ENCODE peak calls at places on chromosome 22, in seven cellular contexts. B, G, O, W, V, M and R are unnamed samples. For H3K4me1, the result is how much of the 10 kb centered on the place peaks cover.

GRCh38 chr22:25080855-25081254 is 118.8 kb upstream of the CRYBB3 start:
- DNase-seq in B (no peak), G (no peak), O (no peak), W (no peak), V (no peak), M (no peak), R (no peak)

GRCh38 chr22:24067587-24068376 is 56.7 kb downstream of the CABIN1 start:
- DNase-seq in B (no peak), G (no peak), O (no peak), W (no peak), V (no peak), M (no peak), R (peak)

GRCh38 chr22:43126506-43127165 is 16.1 kb downstream of the BIK start:
- DNase-seq in B (peak), G (no peak), O (no peak), W (no peak), V (no peak), M (peak), R (no peak)

GRCh38 chr22:49170053-49170452 is 657.6 kb downstream of the BRD1 start:
- DNase-seq in B (no peak), G (no peak), O (no peak), W (no peak), V (no peak), M (no peak), R (no peak)

GRCh38 chr22:42910221-42910942 is 53.3 kb upstream of the ARFGAP3 start:
- DNase-seq in B (no peak), G (peak), O (no peak), W (no peak), V (no peak), M (no peak), R (peak)

GRCh38 chr22:27880778-27881394 is 38.2 kb downstream of the PITPNB start:
- DNase-seq in B (peak), G (no peak), O (peak), W (no peak), V (peak), M (peak), R (no peak)

GRCh38 chr22:32752868-32753520 is 48.5 kb upstream of the TIMP3 start:
- DNase-seq in B (no peak), G (peak), O (no peak), W (peak), V (no peak), M (no peak), R (peak)

GRCh38 chr22:44133901-44134511 is 46.7 kb upstream of the PARVG start:
- DNase-seq in B (no peak), G (no peak), O (no peak), W (no peak), V (no peak), M (no peak), R (no peak)

GRCh38 chr22:24466831-24467249 is 28.3 kb upstream of the UPB1 start:
- DNase-seq in B (peak), G (peak), O (peak), W (peak), V (peak), M (no peak), R (no peak)

GRCh38 chr22:49303061-49303735 is 524.5 kb downstream of the BRD1 start:
- DNase-seq in B (no peak), G (no peak), O (no peak), W (no peak), V (no peak), M (no peak), R (no peak)

GRCh38 chr22:35630891-35631290 is 13.8 kb upstream of the MB start:
- DNase-seq in B (no peak), G (no peak), O (no peak), W (no peak), V (no peak), M (no peak), R (no peak)

GRCh38 chr22:30310881-30311771 is 15.6 kb downstream of the TBC1D10A start:
- DNase-seq in B (no peak), G (peak), O (peak), W (peak), V (peak), M (no peak), R (peak)

GRCh38 chr22:27794244-27794643 is 7.3 kb downstream of the MN1 start:
- DNase-seq in B (no peak), G (peak), O (no peak), W (no peak), V (no peak), M (no peak), R (no peak)

GRCh38 chr22:23060612-23061400 is 9.5 kb upstream of the GNAZ start:
- DNase-seq in B (no peak), G (no peak), O (peak), W (no peak), V (no peak), M (no peak), R (no peak)

GRCh38 chr22:27613099-27614089 is 188.2 kb downstream of the MN1 start:
- DNase-seq in B (no peak), G (no peak), O (no peak), W (no peak), V (no peak), M (no peak), R (no peak)

GRCh38 chr22:48888466-48889208 is 939.0 kb downstream of the BRD1 start:
- DNase-seq in B (no peak), G (peak), O (no peak), W (no peak), V (no peak), M (no peak), R (no peak)

GRCh38 chr22:43845981-43846380 is 16.3 kb downstream of the SULT4A1 start:
- DNase-seq in B (no peak), G (no peak), O (no peak), W (no peak), V (peak), M (no peak), R (no peak)

GRCh38 chr22:23399367-23400285 is 180.5 kb downstream of the IGLL1 start:
- DNase-seq in B (no peak), G (no peak), O (no peak), W (no peak), V (peak), M (no peak), R (no peak)

GRCh38 chr22:31923166-31923565 is 21.2 kb upstream of the YWHAH start:
- DNase-seq in B (no peak), G (peak), O (peak), W (no peak), V (no peak), M (no peak), R (peak)

GRCh38 chr22:44383071-44383575 is 70.4 kb upstream of the SHISAL1 start:
- DNase-seq in B (no peak), G (peak), O (no peak), W (no peak), V (peak), M (no peak), R (no peak)

GRCh38 chr22:22812031-22812905 is 75.3 kb upstream of the IGLL5 start:
- DNase-seq in B (no peak), G (no peak), O (no peak), W (no peak), V (no peak), M (no peak), R (no peak)

DNA sequence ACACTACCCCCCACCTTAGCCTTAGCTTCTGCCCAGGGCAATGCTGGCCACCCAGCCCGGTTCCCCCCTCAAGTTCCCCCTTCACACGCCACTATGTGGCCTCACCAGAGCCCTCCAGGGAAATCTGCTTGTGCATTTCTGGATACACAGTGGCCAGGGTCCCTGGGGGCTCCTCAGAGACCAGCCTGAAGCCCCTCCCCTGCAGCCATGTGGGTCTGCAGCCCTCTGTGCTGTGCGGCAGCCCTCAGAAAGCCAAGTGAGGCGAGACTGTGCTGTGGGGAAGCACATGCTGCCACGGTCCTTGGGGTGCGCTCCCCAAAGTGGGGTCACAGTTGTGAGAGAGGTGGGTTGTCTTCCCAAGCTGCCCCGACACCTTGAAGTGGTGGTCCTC is 2.1 kb upstream of the PLXNB2 start:
- DNase-seq in B (no peak), G (no peak), O (no peak), W (no peak), V (peak), M (no peak), R (no peak)
- H3K27ac ChIP-seq in B (no peak), G (peak), O (peak), W (peak), V (peak), M (no peak), R (no peak)

DNA sequence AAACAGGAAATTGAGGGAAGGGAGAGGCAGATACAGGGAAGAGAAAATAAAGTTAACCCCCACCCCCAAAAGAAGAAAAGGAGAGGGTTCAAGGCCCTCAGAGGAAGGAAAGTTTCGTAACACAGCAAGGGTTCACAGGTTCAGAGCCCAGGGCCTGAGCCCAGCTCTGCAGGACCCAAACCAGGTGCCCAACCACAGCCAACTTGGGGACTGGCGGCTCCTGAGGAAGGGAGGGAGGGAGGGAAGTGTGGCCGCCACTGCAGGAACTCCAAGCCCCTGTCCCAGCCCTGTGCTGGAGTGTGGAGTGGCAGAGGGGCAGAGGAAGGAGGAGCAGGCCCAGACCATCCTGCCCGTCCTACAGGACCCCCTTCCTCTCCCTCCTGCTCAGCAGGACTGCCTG is 59.2 kb downstream of the ELFN2 start:
- DNase-seq in B (no peak), G (no peak), O (no peak), W (no peak), V (no peak), M (no peak), R (no peak)
- H3K4me1 ChIP-seq in B (under half), G (under half), O (under half), W (under half), V (under half), M (under half), R (under half)

GRCh38 chr22:39253427-39254070 is 8.8 kb upstream of the PDGFB start:
- DNase-seq in B (peak), G (peak), O (peak), W (peak), V (peak), M (peak), R (peak)

GRCh38 chr22:39256186-39256552 is 11.4 kb upstream of the PDGFB start:
- DNase-seq in B (no peak), G (no peak), O (no peak), W (no peak), V (no peak), M (no peak), R (no peak)

GRCh38 chr22:39255449-39256185 is 10.8 kb upstream of the PDGFB start:
- DNase-seq in B (no peak), G (no peak), O (peak), W (no peak), V (no peak), M (no peak), R (no peak)

GRCh38 chr22:39254122-39254521 is 9.3 kb upstream of the PDGFB start:
- DNase-seq in B (no peak), G (no peak), O (no peak), W (no peak), V (no peak), M (no peak), R (peak)

GRCh38 chr22:39254789-39255298 is 10.1 kb upstream of the PDGFB start:
- DNase-seq in B (peak), G (peak), O (peak), W (no peak), V (no peak), M (no peak), R (peak)
- TF ChIP-seq POLR2A in B (no peak), G (no peak), O (no peak), W (no peak), V (no peak), M (no peak), R (peak)

GRCh38 chr22:45934659-45935341 is 42.2 kb downstream of the WNT7B start:
- DNase-seq in B (peak), G (no peak), O (peak), W (peak), V (no peak), M (no peak), R (no peak)
- H3K27ac ChIP-seq in B (peak), G (no peak), O (no peak), W (no peak), V (no peak), M (no peak), R (no peak)

GRCh38 chr22:46577361-46578249 is 40.2 kb upstream of the CELSR1 start:
- DNase-seq in B (no peak), G (peak), O (peak), W (no peak), V (peak), M (peak), R (peak)
- H3K4me1 ChIP-seq in B (under half), G (half or more), O (under half), W (under half), V (under half), M (under half), R (half or more)

DNA sequence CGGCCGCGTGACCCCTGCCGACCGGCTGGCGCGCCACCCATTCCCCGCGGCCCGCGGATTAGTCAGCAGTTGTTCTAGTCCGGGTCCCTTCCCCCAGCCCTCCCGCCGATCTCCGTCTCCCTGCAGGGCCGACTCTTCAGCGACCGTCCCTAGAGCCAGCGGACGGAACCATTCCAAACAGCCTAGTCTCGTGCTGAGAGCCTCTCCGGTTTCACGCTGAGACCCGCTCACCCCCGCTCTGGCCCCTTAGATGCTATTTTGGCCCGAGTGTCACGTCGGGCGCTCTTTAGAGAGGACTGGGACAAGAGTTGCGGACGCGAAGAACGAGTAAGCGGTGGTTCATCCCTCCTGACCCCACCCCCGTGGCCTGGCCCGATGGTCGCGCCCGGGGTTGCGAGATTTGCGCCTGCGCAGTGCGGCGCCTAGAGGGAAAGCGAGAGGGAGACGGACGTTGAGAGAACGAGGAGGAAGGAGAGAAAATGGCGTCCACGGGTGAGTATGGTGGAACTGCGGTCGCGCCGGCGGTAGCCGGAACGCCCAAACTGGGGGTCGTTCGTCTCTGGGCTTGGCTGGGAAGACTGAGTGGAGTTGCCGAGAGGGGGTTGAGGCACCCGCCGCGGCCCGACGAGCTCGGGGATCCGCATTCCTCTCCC is at the start of the genes EWSR1 and RHBDD3:
- DNase-seq in B (peak), G (peak), O (peak), W (peak), V (peak), M (peak), R (peak)
- TF ChIP-seq POLR2A in B (peak), G (no peak), O (peak), W (peak), V (peak), M (peak), R (peak)

GRCh38 chr22:19722175-19722914 is 994 bp upstream of the GP1BB start:
- DNase-seq in B (no peak), G (peak), O (no peak), W (no peak), V (no peak), M (peak), R (no peak)
- H3K27ac ChIP-seq in B (no peak), G (peak), O (no peak), W (no peak), V (no peak), M (peak), R (no peak)

DNA sequence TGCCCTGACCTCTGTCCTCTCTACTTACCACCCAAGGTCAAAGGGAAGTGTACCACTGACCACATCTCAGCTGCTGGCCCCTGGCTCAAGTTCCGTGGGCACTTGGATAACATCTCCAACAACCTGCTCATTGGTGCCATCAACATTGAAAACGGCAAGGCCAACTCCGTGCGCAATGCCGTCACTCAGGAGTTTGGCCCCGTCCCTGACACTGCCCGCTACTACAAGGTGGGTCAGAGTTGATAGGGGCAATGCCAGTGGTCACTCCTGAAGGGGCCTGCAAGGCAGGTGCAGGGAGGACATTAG is 18.1 kb downstream of the POLR3H start:
- DNase-seq in B (no peak), G (no peak), O (no peak), W (no peak), V (no peak), M (no peak), R (no peak)
- H3K4me1 ChIP-seq in B (under half), G (under half), O (under half), W (under half), V (under half), M (under half), R (under half)

GRCh38 chr22:20130739-20131592 is 638 bp upstream of the ZDHHC8 start:
- DNase-seq in B (peak), G (peak), O (peak), W (peak), V (peak), M (peak), R (peak)
- TF ChIP-seq POLR2A in B (no peak), G (no peak), O (peak), W (no peak), V (no peak), M (no peak), R (peak)